ENCODE peak calls at places on chromosomes 2 and 18, in seven cellular contexts. I is heart left ventricle, F is transverse colon, Z is prostate gland, P is colonic mucosa, Y is Panc1, S is endothelial cell of umbilical vein. A is an unnamed sample. For H3K4me1, the result is how much of the 10 kb centered on the place peaks cover.

GRCh38 chr2:212626371-212626918 is 87.8 kb upstream of the ERBB4 start:
- DNase-seq in S (no peak), Y (no peak), F (no peak), I (no peak), Z (no peak), P (no peak), A (no peak)

GRCh38 chr18:50297621-50298442 is 10.3 kb upstream of the CXXC1 start:
- DNase-seq in P (peak), Z (no peak), I (peak), F (peak), S (peak), Y (no peak), A (peak)

GRCh38 chr2:44244135-44244871 is 31.0 kb upstream of the SLC3A1 start:
- DNase-seq in Y (peak), I (peak), F (peak), P (peak), S (peak), Z (peak), A (peak)

GRCh38 chr2:28997237-28997846 is 16.2 kb downstream of the TOGARAM2 start:
- DNase-seq in Z (no peak), F (no peak), Y (no peak), S (no peak), P (no peak), I (no peak), A (no peak)

GRCh38 chr2:236794074-236794473 is 224.4 kb downstream of the ACKR3 start:
- DNase-seq in Z (no peak), P (no peak), I (no peak), F (no peak), S (no peak), Y (no peak), A (no peak)

GRCh38 chr2:232623768-232624553 is 9.4 kb upstream of the EFHD1 start:
- DNase-seq in F (no peak), P (no peak), Z (no peak), Y (no peak), S (no peak), I (no peak), A (no peak)

GRCh38 chr2:120936476-120937334 is 201.0 kb downstream of the GLI2 start:
- DNase-seq in Z (no peak), P (no peak), F (no peak), S (no peak), Y (no peak), I (no peak), A (no peak)

GRCh38 chr2:217527586-217528202 is 475.1 kb downstream of the TNS1 start:
- DNase-seq in Z (no peak), I (no peak), P (no peak), S (no peak), F (no peak), Y (no peak), A (no peak)

GRCh38 chr2:105779394-105779793 is 34.7 kb downstream of the NCK2 start:
- DNase-seq in F (no peak), P (no peak), Z (no peak), Y (no peak), S (no peak), I (no peak), A (no peak)

GRCh38 chr2:231800493-231801091 is 14.3 kb downstream of the COPS7B start:
- DNase-seq in P (peak), Z (no peak), S (peak), Y (no peak), F (peak), I (no peak), A (peak)

GRCh38 chr2:241755166-241755565 is 20.7 kb downstream of the D2HGDH start:
- DNase-seq in Z (no peak), Y (no peak), I (peak), S (no peak), F (no peak), P (no peak), A (no peak)

GRCh38 chr2:156476516-156477206 is 40.5 kb downstream of the GPD2 start:
- DNase-seq in P (no peak), S (no peak), Y (no peak), I (no peak), Z (no peak), F (no peak), A (no peak)

GRCh38 chr2:3459185-3460015 is 59.9 kb downstream of the ADI1 start:
- DNase-seq in S (no peak), F (no peak), Y (no peak), P (no peak), Z (no peak), I (peak), A (no peak)
- TF ChIP-seq CTCF in S (no peak), F (no peak), Y (no peak), P (no peak), Z (no peak), I (peak), A (no peak)

GRCh38 chr2:101175991-101176390 is 24.8 kb upstream of the TBC1D8 start:
- DNase-seq in Y (no peak), I (no peak), Z (no peak), P (no peak), F (no peak), S (no peak), A (no peak)
- H3K4me1 ChIP-seq in Y (under half), I (under half), Z (under half), P (under half), F (under half), S (under half), A (under half)

GRCh38 chr2:69387770-69388481 is 899 bp upstream of the GFPT1 start:
- DNase-seq in S (peak), Z (no peak), I (no peak), P (no peak), F (no peak), Y (no peak), A (no peak)
- H3K4me3 ChIP-seq in S (peak), Z (peak), I (peak), P (peak), F (peak), Y (peak), A (no peak)

DNA sequence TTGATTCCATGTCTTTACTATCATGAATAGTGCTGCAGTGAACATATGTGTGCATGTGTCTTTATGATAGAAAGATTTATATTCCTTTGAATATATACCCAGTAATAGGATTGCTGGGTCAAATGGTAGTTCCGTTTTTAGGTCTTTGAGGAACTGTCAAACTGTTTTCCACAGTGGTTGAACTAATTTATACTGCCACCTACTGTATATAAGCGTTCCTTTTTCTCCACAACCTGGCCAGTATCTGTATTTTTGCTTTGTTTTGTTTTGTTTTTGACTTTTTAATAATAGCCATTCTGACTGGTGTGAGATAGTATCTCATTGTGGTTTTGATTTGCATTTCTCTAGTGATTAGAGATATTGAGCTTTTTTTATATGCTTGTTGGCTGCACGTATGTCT is 641.6 kb downstream of the SUCLG1 start:
- DNase-seq in Y (no peak), Z (no peak), S (peak), I (no peak), P (no peak), F (no peak), A (no peak)
- TF ChIP-seq CTCF in Y (peak), Z (no peak), S (no peak), I (no peak), P (no peak), F (no peak), A (no peak)

GRCh38 chr2:222912117-222912516 is 51.3 kb downstream of the ACSL3 start:
- DNase-seq in S (no peak), I (no peak), Z (no peak), F (no peak), P (no peak), Y (no peak), A (no peak)
- H3K4me1 ChIP-seq in S (under half), I (under half), Z (under half), F (under half), P (under half), Y (under half), A (under half)

A was measured in mucosa of descending colon.